ENCODE peak calls at places on chromosomes 1 and 21, in six cellular contexts. One of them, this sample, is unnamed.

GRCh38 chr1:10852486-10852885 is 56.0 kb upstream of the CASZ1 start:
- DNase-seq in neuronal stem cell: no peak
- DNase-seq in brain microvascular endothelial cell: no peak
- DNase-seq in naive thymus-derived CD4-positive, alpha-beta T cell: no peak
- DNase-seq in GM23248: peak; percentile 53
- DNase-seq in fibroblast of lung: no peak
- DNase-seq in this sample: no peak

GRCh38 chr1:206930210-206930798 is 8.6 kb upstream of the FCMR start:
- DNase-seq in neuronal stem cell: no peak
- DNase-seq in brain microvascular endothelial cell: no peak
- DNase-seq in naive thymus-derived CD4-positive, alpha-beta T cell: no peak
- DNase-seq in GM23248: no peak
- DNase-seq in fibroblast of lung: no peak
- DNase-seq in this sample: peak; percentile 85

GRCh38 chr1:109391161-109391556 is 6.6 kb downstream of the SORT1 start:
- DNase-seq in neuronal stem cell: no peak
- DNase-seq in brain microvascular endothelial cell: no peak
- DNase-seq in naive thymus-derived CD4-positive, alpha-beta T cell: no peak
- DNase-seq in GM23248: peak; percentile 71
- DNase-seq in fibroblast of lung: peak; percentile 84
- DNase-seq in this sample: no peak

GRCh38 chr1:39154553-39155361 is 49.7 kb upstream of the MACF1 start:
- DNase-seq in neuronal stem cell: no peak
- DNase-seq in brain microvascular endothelial cell: peak; percentile 71
- DNase-seq in naive thymus-derived CD4-positive, alpha-beta T cell: no peak
- DNase-seq in GM23248: peak; percentile 83
- DNase-seq in fibroblast of lung: peak; percentile 94
- DNase-seq in this sample: no peak

GRCh38 chr1:2373551-2374259 is 17.6 kb downstream of the MORN1 start:
- DNase-seq in neuronal stem cell: no peak
- DNase-seq in brain microvascular endothelial cell: no peak
- DNase-seq in naive thymus-derived CD4-positive, alpha-beta T cell: no peak
- DNase-seq in GM23248: no peak
- DNase-seq in fibroblast of lung: no peak
- DNase-seq in this sample: no peak

GRCh38 chr1:151825204-151825603 is 6.4 kb downstream of the RORC start:
- DNase-seq in neuronal stem cell: no peak
- DNase-seq in brain microvascular endothelial cell: no peak
- DNase-seq in naive thymus-derived CD4-positive, alpha-beta T cell: no peak
- DNase-seq in GM23248: no peak
- DNase-seq in fibroblast of lung: no peak
- DNase-seq in this sample: no peak

GRCh38 chr1:8142955-8143629 is 117.0 kb upstream of the ERRFI1 start:
- DNase-seq in neuronal stem cell: no peak
- DNase-seq in brain microvascular endothelial cell: peak; percentile 76
- DNase-seq in naive thymus-derived CD4-positive, alpha-beta T cell: no peak
- DNase-seq in GM23248: no peak
- DNase-seq in fibroblast of lung: peak; percentile 42
- DNase-seq in this sample: no peak

GRCh38 chr1:26184883-26185282 is 5.5 kb upstream of the CATSPER4 start:
- DNase-seq in neuronal stem cell: no peak
- DNase-seq in brain microvascular endothelial cell: no peak
- DNase-seq in naive thymus-derived CD4-positive, alpha-beta T cell: no peak
- DNase-seq in GM23248: no peak
- DNase-seq in fibroblast of lung: no peak
- DNase-seq in this sample: no peak

GRCh38 chr1:180230791-180231505 is 884 bp downstream of the LHX4 start:
- DNase-seq in neuronal stem cell: no peak
- DNase-seq in brain microvascular endothelial cell: no peak
- DNase-seq in naive thymus-derived CD4-positive, alpha-beta T cell: no peak
- DNase-seq in GM23248: peak; percentile 55
- DNase-seq in fibroblast of lung: peak; percentile 26
- DNase-seq in this sample: peak; percentile 56

GRCh38 chr1:203093754-203094410 is 8.1 kb upstream of the MYOG start:
- DNase-seq in neuronal stem cell: no peak
- DNase-seq in brain microvascular endothelial cell: no peak
- DNase-seq in naive thymus-derived CD4-positive, alpha-beta T cell: no peak
- DNase-seq in GM23248: peak; percentile 37
- DNase-seq in fibroblast of lung: no peak
- DNase-seq in this sample: no peak

GRCh38 chr1:110370827-110371226 is 20.0 kb downstream of the SLC16A4 start:
- DNase-seq in neuronal stem cell: no peak
- DNase-seq in brain microvascular endothelial cell: peak; percentile 69
- DNase-seq in naive thymus-derived CD4-positive, alpha-beta T cell: no peak
- DNase-seq in GM23248: peak; percentile 91
- DNase-seq in fibroblast of lung: peak; percentile 54
- DNase-seq in this sample: no peak

GRCh38 chr1:158045639-158046038 is 52.2 kb downstream of the KIRREL1 start:
- DNase-seq in neuronal stem cell: peak; percentile 39
- DNase-seq in brain microvascular endothelial cell: peak; percentile 75
- DNase-seq in naive thymus-derived CD4-positive, alpha-beta T cell: no peak
- DNase-seq in GM23248: peak; percentile 52
- DNase-seq in fibroblast of lung: peak; percentile 59
- DNase-seq in this sample: no peak

GRCh38 chr21:32090961-32091360 is 187.9 kb downstream of the MIS18A start:
- DNase-seq in neuronal stem cell: no peak
- DNase-seq in brain microvascular endothelial cell: no peak
- DNase-seq in naive thymus-derived CD4-positive, alpha-beta T cell: no peak
- DNase-seq in GM23248: no peak
- DNase-seq in fibroblast of lung: no peak
- DNase-seq in this sample: no peak

GRCh38 chr1:205246426-205247119 is 18.8 kb downstream of the TMCC2 start:
- DNase-seq in neuronal stem cell: no peak
- DNase-seq in brain microvascular endothelial cell: no peak
- DNase-seq in naive thymus-derived CD4-positive, alpha-beta T cell: no peak
- DNase-seq in GM23248: no peak
- DNase-seq in fibroblast of lung: no peak
- DNase-seq in this sample: no peak

GRCh38 chr1:233738850-233739249 is 124.9 kb downstream of the KCNK1 start:
- DNase-seq in neuronal stem cell: no peak
- DNase-seq in brain microvascular endothelial cell: no peak
- DNase-seq in naive thymus-derived CD4-positive, alpha-beta T cell: no peak
- DNase-seq in GM23248: no peak
- DNase-seq in fibroblast of lung: no peak
- DNase-seq in this sample: no peak

GRCh38 chr1:234242091-234242490 is 131.2 kb upstream of the COA6 start:
- DNase-seq in neuronal stem cell: no peak
- DNase-seq in brain microvascular endothelial cell: no peak
- DNase-seq in naive thymus-derived CD4-positive, alpha-beta T cell: no peak
- DNase-seq in GM23248: no peak
- DNase-seq in fibroblast of lung: no peak
- DNase-seq in this sample: no peak

GRCh38 chr1:67652800-67653199 is 32.2 kb upstream of the GADD45A start:
- DNase-seq in neuronal stem cell: no peak
- DNase-seq in brain microvascular endothelial cell: peak; percentile 63
- DNase-seq in naive thymus-derived CD4-positive, alpha-beta T cell: no peak
- DNase-seq in GM23248: peak; percentile 91
- DNase-seq in fibroblast of lung: peak; percentile 80
- DNase-seq in this sample: no peak

GRCh38 chr1:167501513-167502191 is 16.7 kb downstream of the CD247 start:
- DNase-seq in neuronal stem cell: no peak
- DNase-seq in brain microvascular endothelial cell: no peak
- DNase-seq in naive thymus-derived CD4-positive, alpha-beta T cell: peak; percentile 57
- DNase-seq in GM23248: no peak
- DNase-seq in fibroblast of lung: no peak
- DNase-seq in this sample: no peak

GRCh38 chr1:93448983-93449805 is 1.3 kb downstream of the FNBP1L start:
- DNase-seq in neuronal stem cell: peak; percentile 14
- DNase-seq in brain microvascular endothelial cell: no peak
- DNase-seq in naive thymus-derived CD4-positive, alpha-beta T cell: no peak
- DNase-seq in GM23248: peak; percentile 76
- DNase-seq in fibroblast of lung: peak; percentile 56
- DNase-seq in this sample: no peak

GRCh38 chr21:27213328-27213727 is 246.4 kb upstream of the ADAMTS5 start:
- DNase-seq in neuronal stem cell: no peak
- DNase-seq in brain microvascular endothelial cell: peak; percentile 59
- DNase-seq in naive thymus-derived CD4-positive, alpha-beta T cell: no peak
- DNase-seq in GM23248: peak; percentile 20
- DNase-seq in fibroblast of lung: peak; percentile 57
- DNase-seq in this sample: no peak

GRCh38 chr1:58031416-58031815 is 515.1 kb downstream of the OMA1 start:
- DNase-seq in neuronal stem cell: no peak
- DNase-seq in brain microvascular endothelial cell: no peak
- DNase-seq in naive thymus-derived CD4-positive, alpha-beta T cell: no peak
- DNase-seq in GM23248: no peak
- DNase-seq in fibroblast of lung: no peak
- DNase-seq in this sample: no peak

GRCh38 chr1:44730741-44731512 is at the start of gene RNU5D-1:
- DNase-seq in neuronal stem cell: peak; percentile 78
- DNase-seq in brain microvascular endothelial cell: peak; percentile 98
- DNase-seq in naive thymus-derived CD4-positive, alpha-beta T cell: peak; percentile 89
- DNase-seq in GM23248: peak; percentile 97
- DNase-seq in fibroblast of lung: peak; percentile 98
- DNase-seq in this sample: peak; percentile 93

GRCh38 chr1:186819140-186819539 is 9.6 kb upstream of the PLA2G4A start:
- DNase-seq in neuronal stem cell: no peak
- DNase-seq in brain microvascular endothelial cell: peak; percentile 87
- DNase-seq in naive thymus-derived CD4-positive, alpha-beta T cell: no peak
- DNase-seq in GM23248: peak; percentile 65
- DNase-seq in fibroblast of lung: peak; percentile 78
- DNase-seq in this sample: no peak

GRCh38 chr1:102742426-102742825 is 365.9 kb downstream of the COL11A1 start:
- DNase-seq in neuronal stem cell: no peak
- DNase-seq in brain microvascular endothelial cell: no peak
- DNase-seq in naive thymus-derived CD4-positive, alpha-beta T cell: no peak
- DNase-seq in GM23248: peak; percentile 16
- DNase-seq in fibroblast of lung: peak; percentile 37
- DNase-seq in this sample: no peak

GRCh38 chr1:11807087-11807486 is 1.1 kb downstream of the CLCN6 start:
- DNase-seq in neuronal stem cell: no peak
- DNase-seq in brain microvascular endothelial cell: no peak
- DNase-seq in naive thymus-derived CD4-positive, alpha-beta T cell: no peak
- DNase-seq in GM23248: no peak
- DNase-seq in fibroblast of lung: no peak
- DNase-seq in this sample: no peak

GRCh38 chr1:88341436-88341835 is 342.6 kb upstream of the PKN2 start:
- DNase-seq in neuronal stem cell: no peak
- DNase-seq in brain microvascular endothelial cell: no peak
- DNase-seq in naive thymus-derived CD4-positive, alpha-beta T cell: no peak
- DNase-seq in GM23248: no peak
- DNase-seq in fibroblast of lung: no peak
- DNase-seq in this sample: no peak

GRCh38 chr21:40284481-40284880 is 417.2 kb downstream of the PCP4 start:
- DNase-seq in neuronal stem cell: no peak
- DNase-seq in brain microvascular endothelial cell: no peak
- DNase-seq in naive thymus-derived CD4-positive, alpha-beta T cell: no peak
- DNase-seq in GM23248: no peak
- DNase-seq in fibroblast of lung: no peak
- DNase-seq in this sample: no peak

GRCh38 chr1:33258788-33259274 is 2.5 kb downstream of the ZNF362 start:
- DNase-seq in neuronal stem cell: no peak
- DNase-seq in brain microvascular endothelial cell: no peak
- DNase-seq in naive thymus-derived CD4-positive, alpha-beta T cell: no peak
- DNase-seq in GM23248: no peak
- DNase-seq in fibroblast of lung: no peak
- DNase-seq in this sample: no peak

GRCh38 chr21:41777934-41778815 is 11.3 kb upstream of the RIPK4 start:
- DNase-seq in neuronal stem cell: peak; percentile 82
- DNase-seq in brain microvascular endothelial cell: peak; percentile 73
- DNase-seq in naive thymus-derived CD4-positive, alpha-beta T cell: no peak
- DNase-seq in GM23248: peak; percentile 97
- DNase-seq in fibroblast of lung: peak; percentile 78
- DNase-seq in this sample: no peak

GRCh38 chr21:24112020-24112419 is 1495.3 kb downstream of the MRPL39 start:
- DNase-seq in neuronal stem cell: no peak
- DNase-seq in brain microvascular endothelial cell: no peak
- DNase-seq in naive thymus-derived CD4-positive, alpha-beta T cell: no peak
- DNase-seq in GM23248: no peak
- DNase-seq in fibroblast of lung: peak; percentile 33
- DNase-seq in this sample: no peak

GRCh38 chr1:247638781-247639180 is 33.4 kb downstream of the OR2G3 start:
- DNase-seq in neuronal stem cell: no peak
- DNase-seq in brain microvascular endothelial cell: no peak
- DNase-seq in naive thymus-derived CD4-positive, alpha-beta T cell: no peak
- DNase-seq in GM23248: no peak
- DNase-seq in fibroblast of lung: no peak
- DNase-seq in this sample: no peak
- H3K4me3 ChIP-seq in neuronal stem cell: no peak overlapping the region
- H3K4me3 ChIP-seq in brain microvascular endothelial cell: no peak overlapping the region
- H3K4me3 ChIP-seq in naive thymus-derived CD4-positive, alpha-beta T cell: no peak overlapping the region
- H3K4me3 ChIP-seq in GM23248: no peak overlapping the region
- H3K4me3 ChIP-seq in fibroblast of lung: no peak overlapping the region
- H3K4me3 ChIP-seq in this sample: no peak overlapping the region

DNA sequence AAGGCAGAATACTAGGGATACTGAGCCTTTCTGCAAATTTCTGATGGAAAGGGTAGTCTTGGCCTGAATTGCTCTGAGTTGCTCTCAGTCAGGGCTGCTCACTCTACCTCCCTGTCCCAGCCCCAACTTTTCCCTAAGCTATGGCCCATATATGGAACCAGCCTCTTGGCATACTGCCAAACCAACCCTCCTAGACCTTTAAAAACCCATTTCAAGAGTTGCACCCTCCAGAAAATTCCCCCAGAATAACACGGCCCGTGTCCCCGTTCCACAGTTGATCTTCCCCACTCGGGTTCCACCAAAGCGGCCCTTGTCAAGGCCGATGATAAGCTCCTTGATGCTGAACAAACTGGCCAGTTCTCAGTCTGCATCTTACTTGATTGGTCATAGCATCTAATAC is 25.4 kb downstream of the SYT6 start:
- DNase-seq in neuronal stem cell: no peak
- DNase-seq in brain microvascular endothelial cell: no peak
- DNase-seq in naive thymus-derived CD4-positive, alpha-beta T cell: no peak
- DNase-seq in GM23248: no peak
- DNase-seq in fibroblast of lung: no peak
- DNase-seq in this sample: no peak
- H3K4me3 ChIP-seq in neuronal stem cell: no peak overlapping the region
- H3K4me3 ChIP-seq in brain microvascular endothelial cell: no peak overlapping the region
- H3K4me3 ChIP-seq in naive thymus-derived CD4-positive, alpha-beta T cell: no peak overlapping the region
- H3K4me3 ChIP-seq in GM23248: no peak overlapping the region
- H3K4me3 ChIP-seq in fibroblast of lung: no peak overlapping the region
- H3K4me3 ChIP-seq in this sample: no peak overlapping the region

GRCh38 chr1:78007677-78008341 is 3.1 kb downstream of the DNAJB4 start:
- DNase-seq in neuronal stem cell: no peak
- DNase-seq in brain microvascular endothelial cell: no peak
- DNase-seq in naive thymus-derived CD4-positive, alpha-beta T cell: no peak
- DNase-seq in GM23248: no peak
- DNase-seq in fibroblast of lung: no peak
- DNase-seq in this sample: no peak
- H3K4me3 ChIP-seq in neuronal stem cell: no peak overlapping the region
- H3K4me3 ChIP-seq in brain microvascular endothelial cell: peak overlapping the region; percentile 69
- H3K4me3 ChIP-seq in naive thymus-derived CD4-positive, alpha-beta T cell: no peak overlapping the region
- H3K4me3 ChIP-seq in GM23248: peak overlapping the region; percentile 95
- H3K4me3 ChIP-seq in fibroblast of lung: peak overlapping the region; percentile 43
- H3K4me3 ChIP-seq in this sample: no peak overlapping the region

GRCh38 chr1:19646366-19646765 is 2.3 kb downstream of the NBL1 start:
- DNase-seq in neuronal stem cell: no peak
- DNase-seq in brain microvascular endothelial cell: no peak
- DNase-seq in naive thymus-derived CD4-positive, alpha-beta T cell: no peak
- DNase-seq in GM23248: peak; percentile 56
- DNase-seq in fibroblast of lung: no peak
- DNase-seq in this sample: no peak
- H3K4me3 ChIP-seq in neuronal stem cell: no peak overlapping the region
- H3K4me3 ChIP-seq in brain microvascular endothelial cell: peak overlapping the region; percentile 87
- H3K4me3 ChIP-seq in naive thymus-derived CD4-positive, alpha-beta T cell: no peak overlapping the region
- H3K4me3 ChIP-seq in GM23248: peak overlapping the region; percentile 96
- H3K4me3 ChIP-seq in fibroblast of lung: peak overlapping the region; percentile 93
- H3K4me3 ChIP-seq in this sample: no peak overlapping the region

This sample was measured in GM06990.